ENCODE peak calls at places on chromosomes 5 and 9, in five cellular contexts. One of them, this sample, is unnamed.

GRCh38 chr9:126516936-126517750 is 96.6 kb upstream of the LMX1B start:
- DNase-seq in activated T-helper 1 cell treated with Interleukin-2 at 50 U/mL for 16 hours: no peak
- DNase-seq in Right ventricle myocardium superior: peak; percentile 89
- DNase-seq in stimulated activated CD8-positive, alpha-beta memory T cell treated with anti-CD3 and anti-CD28 coated beads, Interleukin-4, amount 100 ng/mL, for 4 hours: no peak
- DNase-seq in lower lobe of right lung: peak; percentile 80
- DNase-seq in this sample: peak; percentile 83

GRCh38 chr9:15873573-15874177 is 320.8 kb downstream of the CCDC171 start:
- DNase-seq in stimulated activated CD8-positive, alpha-beta memory T cell treated with anti-CD3 and anti-CD28 coated beads, Interleukin-4, amount 100 ng/mL, for 4 hours: no peak
- DNase-seq in activated T-helper 1 cell treated with Interleukin-2 at 50 U/mL for 16 hours: no peak
- DNase-seq in Right ventricle myocardium superior: no peak
- DNase-seq in lower lobe of right lung: no peak
- DNase-seq in this sample: no peak

GRCh38 chr9:4674783-4675182 is 4.6 kb upstream of the CDC37L1 start:
- DNase-seq in lower lobe of right lung: no peak
- DNase-seq in stimulated activated CD8-positive, alpha-beta memory T cell treated with anti-CD3 and anti-CD28 coated beads, Interleukin-4, amount 100 ng/mL, for 4 hours: no peak
- DNase-seq in activated T-helper 1 cell treated with Interleukin-2 at 50 U/mL for 16 hours: no peak
- DNase-seq in Right ventricle myocardium superior: no peak
- DNase-seq in this sample: no peak

GRCh38 chr5:145847499-145848497 is 12.7 kb upstream of the PRELID2 start:
- DNase-seq in lower lobe of right lung: no peak
- DNase-seq in Right ventricle myocardium superior: no peak
- DNase-seq in activated T-helper 1 cell treated with Interleukin-2 at 50 U/mL for 16 hours: no peak
- DNase-seq in stimulated activated CD8-positive, alpha-beta memory T cell treated with anti-CD3 and anti-CD28 coated beads, Interleukin-4, amount 100 ng/mL, for 4 hours: no peak
- DNase-seq in this sample: no peak

GRCh38 chr9:137618105-137619067 is at the start of gene EHMT1:
- DNase-seq in Right ventricle myocardium superior: peak; percentile 90
- DNase-seq in stimulated activated CD8-positive, alpha-beta memory T cell treated with anti-CD3 and anti-CD28 coated beads, Interleukin-4, amount 100 ng/mL, for 4 hours: peak; percentile 77
- DNase-seq in activated T-helper 1 cell treated with Interleukin-2 at 50 U/mL for 16 hours: peak; percentile 89
- DNase-seq in lower lobe of right lung: peak; percentile 88
- DNase-seq in this sample: no peak

GRCh38 chr9:9921771-9922170 is 691.0 kb downstream of the PTPRD start:
- DNase-seq in stimulated activated CD8-positive, alpha-beta memory T cell treated with anti-CD3 and anti-CD28 coated beads, Interleukin-4, amount 100 ng/mL, for 4 hours: no peak
- DNase-seq in activated T-helper 1 cell treated with Interleukin-2 at 50 U/mL for 16 hours: no peak
- DNase-seq in lower lobe of right lung: no peak
- DNase-seq in Right ventricle myocardium superior: no peak
- DNase-seq in this sample: no peak

GRCh38 chr9:81224166-81224858 is 465.0 kb downstream of the TLE1 start:
- DNase-seq in Right ventricle myocardium superior: no peak
- DNase-seq in lower lobe of right lung: no peak
- DNase-seq in activated T-helper 1 cell treated with Interleukin-2 at 50 U/mL for 16 hours: no peak
- DNase-seq in stimulated activated CD8-positive, alpha-beta memory T cell treated with anti-CD3 and anti-CD28 coated beads, Interleukin-4, amount 100 ng/mL, for 4 hours: no peak
- DNase-seq in this sample: no peak

GRCh38 chr5:31066655-31067328 is 126.7 kb upstream of the CDH6 start:
- DNase-seq in lower lobe of right lung: no peak
- DNase-seq in stimulated activated CD8-positive, alpha-beta memory T cell treated with anti-CD3 and anti-CD28 coated beads, Interleukin-4, amount 100 ng/mL, for 4 hours: no peak
- DNase-seq in Right ventricle myocardium superior: no peak
- DNase-seq in activated T-helper 1 cell treated with Interleukin-2 at 50 U/mL for 16 hours: no peak
- DNase-seq in this sample: no peak

GRCh38 chr5:36060516-36060885 is 6.2 kb downstream of the UGT3A2 start:
- DNase-seq in stimulated activated CD8-positive, alpha-beta memory T cell treated with anti-CD3 and anti-CD28 coated beads, Interleukin-4, amount 100 ng/mL, for 4 hours: no peak
- DNase-seq in Right ventricle myocardium superior: no peak
- DNase-seq in activated T-helper 1 cell treated with Interleukin-2 at 50 U/mL for 16 hours: no peak
- DNase-seq in lower lobe of right lung: no peak
- DNase-seq in this sample: no peak

GRCh38 chr9:20355022-20355421 is 267.3 kb downstream of the MLLT3 start:
- DNase-seq in stimulated activated CD8-positive, alpha-beta memory T cell treated with anti-CD3 and anti-CD28 coated beads, Interleukin-4, amount 100 ng/mL, for 4 hours: no peak
- DNase-seq in activated T-helper 1 cell treated with Interleukin-2 at 50 U/mL for 16 hours: no peak
- DNase-seq in Right ventricle myocardium superior: no peak
- DNase-seq in lower lobe of right lung: no peak
- DNase-seq in this sample: no peak

GRCh38 chr5:140311011-140311467 is 8.1 kb upstream of the PFDN1 start:
- DNase-seq in activated T-helper 1 cell treated with Interleukin-2 at 50 U/mL for 16 hours: no peak
- DNase-seq in stimulated activated CD8-positive, alpha-beta memory T cell treated with anti-CD3 and anti-CD28 coated beads, Interleukin-4, amount 100 ng/mL, for 4 hours: no peak
- DNase-seq in Right ventricle myocardium superior: no peak
- DNase-seq in lower lobe of right lung: no peak
- DNase-seq in this sample: no peak

GRCh38 chr5:12557012-12557411 is 652.8 kb upstream of the CTNND2 start:
- DNase-seq in Right ventricle myocardium superior: no peak
- DNase-seq in lower lobe of right lung: no peak
- DNase-seq in stimulated activated CD8-positive, alpha-beta memory T cell treated with anti-CD3 and anti-CD28 coated beads, Interleukin-4, amount 100 ng/mL, for 4 hours: no peak
- DNase-seq in activated T-helper 1 cell treated with Interleukin-2 at 50 U/mL for 16 hours: no peak
- DNase-seq in this sample: no peak

GRCh38 chr9:36486933-36487481 is 85.7 kb upstream of the MELK start:
- DNase-seq in lower lobe of right lung: peak; percentile 74
- DNase-seq in Right ventricle myocardium superior: peak; percentile 74
- DNase-seq in stimulated activated CD8-positive, alpha-beta memory T cell treated with anti-CD3 and anti-CD28 coated beads, Interleukin-4, amount 100 ng/mL, for 4 hours: peak; percentile 12
- DNase-seq in activated T-helper 1 cell treated with Interleukin-2 at 50 U/mL for 16 hours: peak; percentile 26
- DNase-seq in this sample: peak; percentile 82

GRCh38 chr9:90943341-90943740 is 141.7 kb downstream of the SYK start:
- DNase-seq in stimulated activated CD8-positive, alpha-beta memory T cell treated with anti-CD3 and anti-CD28 coated beads, Interleukin-4, amount 100 ng/mL, for 4 hours: no peak
- DNase-seq in lower lobe of right lung: no peak
- DNase-seq in Right ventricle myocardium superior: no peak
- DNase-seq in activated T-helper 1 cell treated with Interleukin-2 at 50 U/mL for 16 hours: no peak
- DNase-seq in this sample: no peak

GRCh38 chr5:72268753-72269410 is 51.2 kb downstream of the MRPS27 start:
- DNase-seq in stimulated activated CD8-positive, alpha-beta memory T cell treated with anti-CD3 and anti-CD28 coated beads, Interleukin-4, amount 100 ng/mL, for 4 hours: peak; percentile 24
- DNase-seq in Right ventricle myocardium superior: no peak
- DNase-seq in lower lobe of right lung: no peak
- DNase-seq in activated T-helper 1 cell treated with Interleukin-2 at 50 U/mL for 16 hours: peak; percentile 2
- DNase-seq in this sample: no peak

GRCh38 chr9:124248066-124248465 is 9.7 kb upstream of the NEK6 start:
- DNase-seq in lower lobe of right lung: no peak
- DNase-seq in stimulated activated CD8-positive, alpha-beta memory T cell treated with anti-CD3 and anti-CD28 coated beads, Interleukin-4, amount 100 ng/mL, for 4 hours: no peak
- DNase-seq in Right ventricle myocardium superior: no peak
- DNase-seq in activated T-helper 1 cell treated with Interleukin-2 at 50 U/mL for 16 hours: no peak
- DNase-seq in this sample: no peak

GRCh38 chr5:43044181-43044914 is 4.2 kb upstream of the ANXA2R start:
- DNase-seq in activated T-helper 1 cell treated with Interleukin-2 at 50 U/mL for 16 hours: no peak
- DNase-seq in stimulated activated CD8-positive, alpha-beta memory T cell treated with anti-CD3 and anti-CD28 coated beads, Interleukin-4, amount 100 ng/mL, for 4 hours: no peak
- DNase-seq in lower lobe of right lung: no peak
- DNase-seq in Right ventricle myocardium superior: peak; percentile 49
- DNase-seq in this sample: no peak

GRCh38 chr9:116280529-116280928 is 126.9 kb downstream of the PAPPA start:
- DNase-seq in stimulated activated CD8-positive, alpha-beta memory T cell treated with anti-CD3 and anti-CD28 coated beads, Interleukin-4, amount 100 ng/mL, for 4 hours: no peak
- DNase-seq in activated T-helper 1 cell treated with Interleukin-2 at 50 U/mL for 16 hours: no peak
- DNase-seq in Right ventricle myocardium superior: no peak
- DNase-seq in lower lobe of right lung: no peak
- DNase-seq in this sample: no peak

GRCh38 chr5:65290677-65291076 is 191.0 kb downstream of the ADAMTS6 start:
- DNase-seq in lower lobe of right lung: no peak
- DNase-seq in stimulated activated CD8-positive, alpha-beta memory T cell treated with anti-CD3 and anti-CD28 coated beads, Interleukin-4, amount 100 ng/mL, for 4 hours: no peak
- DNase-seq in Right ventricle myocardium superior: no peak
- DNase-seq in activated T-helper 1 cell treated with Interleukin-2 at 50 U/mL for 16 hours: no peak
- DNase-seq in this sample: no peak

GRCh38 chr9:12640021-12640587 is 53.1 kb upstream of the TYRP1 start:
- DNase-seq in stimulated activated CD8-positive, alpha-beta memory T cell treated with anti-CD3 and anti-CD28 coated beads, Interleukin-4, amount 100 ng/mL, for 4 hours: no peak
- DNase-seq in lower lobe of right lung: no peak
- DNase-seq in activated T-helper 1 cell treated with Interleukin-2 at 50 U/mL for 16 hours: no peak
- DNase-seq in Right ventricle myocardium superior: no peak
- DNase-seq in this sample: no peak

GRCh38 chr9:73816905-73817304 is 665.2 kb downstream of the ANXA1 start:
- DNase-seq in stimulated activated CD8-positive, alpha-beta memory T cell treated with anti-CD3 and anti-CD28 coated beads, Interleukin-4, amount 100 ng/mL, for 4 hours: no peak
- DNase-seq in lower lobe of right lung: no peak
- DNase-seq in activated T-helper 1 cell treated with Interleukin-2 at 50 U/mL for 16 hours: no peak
- DNase-seq in Right ventricle myocardium superior: no peak
- DNase-seq in this sample: no peak

GRCh38 chr5:138138949-138139775 is at the start of gene NME5:
- DNase-seq in activated T-helper 1 cell treated with Interleukin-2 at 50 U/mL for 16 hours: no peak
- DNase-seq in Right ventricle myocardium superior: peak; percentile 75
- DNase-seq in stimulated activated CD8-positive, alpha-beta memory T cell treated with anti-CD3 and anti-CD28 coated beads, Interleukin-4, amount 100 ng/mL, for 4 hours: no peak
- DNase-seq in lower lobe of right lung: peak; percentile 78
- DNase-seq in this sample: no peak

GRCh38 chr9:36298566-36298965 is 40.3 kb upstream of the GNE start:
- DNase-seq in stimulated activated CD8-positive, alpha-beta memory T cell treated with anti-CD3 and anti-CD28 coated beads, Interleukin-4, amount 100 ng/mL, for 4 hours: no peak
- DNase-seq in activated T-helper 1 cell treated with Interleukin-2 at 50 U/mL for 16 hours: no peak
- DNase-seq in lower lobe of right lung: no peak
- DNase-seq in Right ventricle myocardium superior: no peak
- DNase-seq in this sample: no peak

GRCh38 chr5:134127988-134128647 is 13.6 kb downstream of the TCF7 start:
- DNase-seq in Right ventricle myocardium superior: peak; percentile 22
- DNase-seq in lower lobe of right lung: no peak
- DNase-seq in activated T-helper 1 cell treated with Interleukin-2 at 50 U/mL for 16 hours: no peak
- DNase-seq in stimulated activated CD8-positive, alpha-beta memory T cell treated with anti-CD3 and anti-CD28 coated beads, Interleukin-4, amount 100 ng/mL, for 4 hours: no peak
- DNase-seq in this sample: no peak

GRCh38 chr5:758698-759053 is 25.9 kb downstream of the ZDHHC11B start:
- DNase-seq in stimulated activated CD8-positive, alpha-beta memory T cell treated with anti-CD3 and anti-CD28 coated beads, Interleukin-4, amount 100 ng/mL, for 4 hours: no peak
- DNase-seq in Right ventricle myocardium superior: no peak
- DNase-seq in activated T-helper 1 cell treated with Interleukin-2 at 50 U/mL for 16 hours: no peak
- DNase-seq in lower lobe of right lung: no peak
- DNase-seq in this sample: peak; percentile 77

GRCh38 chr5:139749242-139749641 is 46.4 kb upstream of the PSD2 start:
- DNase-seq in activated T-helper 1 cell treated with Interleukin-2 at 50 U/mL for 16 hours: no peak
- DNase-seq in lower lobe of right lung: no peak
- DNase-seq in Right ventricle myocardium superior: no peak
- DNase-seq in stimulated activated CD8-positive, alpha-beta memory T cell treated with anti-CD3 and anti-CD28 coated beads, Interleukin-4, amount 100 ng/mL, for 4 hours: no peak
- DNase-seq in this sample: no peak

GRCh38 chr5:67350185-67350584 is 153.6 kb upstream of the CD180 start:
- DNase-seq in stimulated activated CD8-positive, alpha-beta memory T cell treated with anti-CD3 and anti-CD28 coated beads, Interleukin-4, amount 100 ng/mL, for 4 hours: no peak
- DNase-seq in lower lobe of right lung: no peak
- DNase-seq in activated T-helper 1 cell treated with Interleukin-2 at 50 U/mL for 16 hours: no peak
- DNase-seq in Right ventricle myocardium superior: no peak
- DNase-seq in this sample: no peak

GRCh38 chr9:116471093-116471906 is 215.8 kb upstream of the TRIM32 start:
- DNase-seq in lower lobe of right lung: no peak
- DNase-seq in stimulated activated CD8-positive, alpha-beta memory T cell treated with anti-CD3 and anti-CD28 coated beads, Interleukin-4, amount 100 ng/mL, for 4 hours: no peak
- DNase-seq in Right ventricle myocardium superior: peak; percentile 52
- DNase-seq in activated T-helper 1 cell treated with Interleukin-2 at 50 U/mL for 16 hours: no peak
- DNase-seq in this sample: no peak

GRCh38 chr9:25094518-25094917 is 548.8 kb upstream of the IZUMO3 start:
- DNase-seq in lower lobe of right lung: no peak
- DNase-seq in Right ventricle myocardium superior: no peak
- DNase-seq in activated T-helper 1 cell treated with Interleukin-2 at 50 U/mL for 16 hours: no peak
- DNase-seq in stimulated activated CD8-positive, alpha-beta memory T cell treated with anti-CD3 and anti-CD28 coated beads, Interleukin-4, amount 100 ng/mL, for 4 hours: no peak
- DNase-seq in this sample: no peak

GRCh38 chr9:119365291-119366027 is 3.8 kb downstream of the BRINP1 start:
- DNase-seq in Right ventricle myocardium superior: no peak
- DNase-seq in activated T-helper 1 cell treated with Interleukin-2 at 50 U/mL for 16 hours: no peak
- DNase-seq in stimulated activated CD8-positive, alpha-beta memory T cell treated with anti-CD3 and anti-CD28 coated beads, Interleukin-4, amount 100 ng/mL, for 4 hours: no peak
- DNase-seq in lower lobe of right lung: no peak
- DNase-seq in this sample: no peak

GRCh38 chr9:93090091-93090655 is 5.8 kb upstream of the CARD19 start:
- DNase-seq in lower lobe of right lung: peak; percentile 4
- DNase-seq in Right ventricle myocardium superior: no peak
- DNase-seq in stimulated activated CD8-positive, alpha-beta memory T cell treated with anti-CD3 and anti-CD28 coated beads, Interleukin-4, amount 100 ng/mL, for 4 hours: no peak
- DNase-seq in activated T-helper 1 cell treated with Interleukin-2 at 50 U/mL for 16 hours: no peak
- DNase-seq in this sample: no peak

GRCh38 chr5:125798311-125798710 is 624.9 kb upstream of the GRAMD2B start:
- DNase-seq in stimulated activated CD8-positive, alpha-beta memory T cell treated with anti-CD3 and anti-CD28 coated beads, Interleukin-4, amount 100 ng/mL, for 4 hours: no peak
- DNase-seq in activated T-helper 1 cell treated with Interleukin-2 at 50 U/mL for 16 hours: no peak
- DNase-seq in Right ventricle myocardium superior: no peak
- DNase-seq in lower lobe of right lung: no peak
- DNase-seq in this sample: no peak

GRCh38 chr9:79665926-79666325 is 94.2 kb downstream of the TLE4 start:
- DNase-seq in lower lobe of right lung: no peak
- DNase-seq in stimulated activated CD8-positive, alpha-beta memory T cell treated with anti-CD3 and anti-CD28 coated beads, Interleukin-4, amount 100 ng/mL, for 4 hours: no peak
- DNase-seq in Right ventricle myocardium superior: no peak
- DNase-seq in activated T-helper 1 cell treated with Interleukin-2 at 50 U/mL for 16 hours: no peak
- DNase-seq in this sample: no peak

GRCh38 chr5:100762163-100762562 is 140.9 kb downstream of the ST8SIA4 start:
- DNase-seq in stimulated activated CD8-positive, alpha-beta memory T cell treated with anti-CD3 and anti-CD28 coated beads, Interleukin-4, amount 100 ng/mL, for 4 hours: no peak
- DNase-seq in activated T-helper 1 cell treated with Interleukin-2 at 50 U/mL for 16 hours: no peak
- DNase-seq in lower lobe of right lung: no peak
- DNase-seq in Right ventricle myocardium superior: no peak
- DNase-seq in this sample: no peak

GRCh38 chr5:56852228-56853000 is 37.1 kb downstream of the MAP3K1 start:
- DNase-seq in lower lobe of right lung: no peak
- DNase-seq in Right ventricle myocardium superior: no peak
- DNase-seq in activated T-helper 1 cell treated with Interleukin-2 at 50 U/mL for 16 hours: no peak
- DNase-seq in stimulated activated CD8-positive, alpha-beta memory T cell treated with anti-CD3 and anti-CD28 coated beads, Interleukin-4, amount 100 ng/mL, for 4 hours: no peak
- DNase-seq in this sample: no peak

GRCh38 chr9:124782661-124783574 is 6.0 kb downstream of the OLFML2A start:
- DNase-seq in stimulated activated CD8-positive, alpha-beta memory T cell treated with anti-CD3 and anti-CD28 coated beads, Interleukin-4, amount 100 ng/mL, for 4 hours: no peak
- DNase-seq in activated T-helper 1 cell treated with Interleukin-2 at 50 U/mL for 16 hours: no peak
- DNase-seq in Right ventricle myocardium superior: no peak
- DNase-seq in lower lobe of right lung: no peak
- DNase-seq in this sample: peak; percentile 67

GRCh38 chr9:125240649-125240999 is 519 bp downstream of the HSPA5 start:
- DNase-seq in Right ventricle myocardium superior: no peak
- DNase-seq in lower lobe of right lung: no peak
- DNase-seq in activated T-helper 1 cell treated with Interleukin-2 at 50 U/mL for 16 hours: no peak
- DNase-seq in stimulated activated CD8-positive, alpha-beta memory T cell treated with anti-CD3 and anti-CD28 coated beads, Interleukin-4, amount 100 ng/mL, for 4 hours: peak; percentile 10
- DNase-seq in this sample: no peak

GRCh38 chr5:669111-669841 is 23.9 kb downstream of the TPPP start:
- DNase-seq in activated T-helper 1 cell treated with Interleukin-2 at 50 U/mL for 16 hours: peak; percentile 26
- DNase-seq in Right ventricle myocardium superior: peak; percentile 43
- DNase-seq in stimulated activated CD8-positive, alpha-beta memory T cell treated with anti-CD3 and anti-CD28 coated beads, Interleukin-4, amount 100 ng/mL, for 4 hours: no peak
- DNase-seq in lower lobe of right lung: peak; percentile 49
- DNase-seq in this sample: no peak